ENCODE peak calls at places on chromosome 16, in five cellular contexts. H is lower leg skin, N is transverse colon, S is stomach, M is body of pancreas. D is an unnamed sample.

GRCh38 chr16:30527635-30528178 is 1.3 kb upstream of the ZNF768 start:
- DNase-seq in H (peak; percentile 90), N (peak; percentile 62), S (peak; percentile 36), M (no peak), D (no peak)

GRCh38 chr16:77789085-77789611 is 784 bp downstream of the VAT1L start:
- DNase-seq in H (no peak), N (no peak), S (no peak), M (no peak), D (no peak)

GRCh38 chr16:19223235-19223847 is 55.3 kb downstream of the SYT17 start:
- DNase-seq in H (no peak), N (peak; percentile 78), S (peak; percentile 81), M (peak; percentile 49), D (no peak)

GRCh38 chr16:69481901-69482341 is 57.5 kb downstream of the CYB5B start:
- DNase-seq in H (peak; percentile 96), N (peak; percentile 31), S (peak; percentile 91), M (peak; percentile 45), D (no peak)

GRCh38 chr16:30368122-30368791 is 2.0 kb downstream of the TBC1D10B start:
- DNase-seq in H (no peak), N (no peak), S (no peak), M (no peak), D (peak; percentile 76)

GRCh38 chr16:75764154-75764768 is 38.0 kb upstream of the CPHXL start:
- DNase-seq in H (no peak), N (peak; percentile 61), S (peak; percentile 58), M (peak; percentile 73), D (peak; percentile 23)

GRCh38 chr16:85296859-85297698 is 184.8 kb upstream of the CIBAR2 start:
- DNase-seq in H (no peak), N (peak; percentile 58), S (peak; percentile 63), M (peak; percentile 68), D (peak; percentile 82)

GRCh38 chr16:51180719-51181494 is 29.8 kb upstream of the SALL1 start:
- DNase-seq in H (no peak), N (no peak), S (no peak), M (no peak), D (no peak)

GRCh38 chr16:58661199-58661830 is 23.3 kb downstream of the SLC38A7 start:
- DNase-seq in H (no peak), N (peak; percentile 38), S (peak; percentile 41), M (peak; percentile 52), D (peak; percentile 88)

GRCh38 chr16:22214893-22215292 is 8.8 kb downstream of the EEF2K start:
- DNase-seq in H (no peak), N (no peak), S (no peak), M (no peak), D (no peak)

GRCh38 chr16:85310868-85311585 is 198.8 kb upstream of the CIBAR2 start:
- DNase-seq in H (no peak), N (no peak), S (no peak), M (no peak), D (no peak)

GRCh38 chr16:56551796-56552738 is 12.8 kb upstream of the MT4 start:
- DNase-seq in H (peak; percentile 70), N (peak; percentile 22), S (peak; percentile 59), M (no peak), D (no peak)

GRCh38 chr16:85200471-85201278 is 88.4 kb upstream of the CIBAR2 start:
- DNase-seq in H (no peak), N (no peak), S (no peak), M (no peak), D (no peak)

GRCh38 chr16:20768121-20768520 is 4.3 kb downstream of the ACSM3 start:
- DNase-seq in H (no peak), N (no peak), S (no peak), M (no peak), D (no peak)

GRCh38 chr16:30521873-30522641 is 4.3 kb downstream of the ZNF768 start:
- DNase-seq in H (no peak), N (peak; percentile 40), S (no peak), M (no peak), D (no peak)

GRCh38 chr16:65725156-65725845 is 603.4 kb upstream of the CDH11 start:
- DNase-seq in H (peak; percentile 50), N (no peak), S (no peak), M (no peak), D (no peak)

GRCh38 chr16:56107944-56108583 is 83.2 kb upstream of the GNAO1 start:
- DNase-seq in H (no peak), N (no peak), S (no peak), M (no peak), D (no peak)

GRCh38 chr16:50671644-50672260 is 9.4 kb downstream of the SNX20 start:
- DNase-seq in H (no peak), N (no peak), S (no peak), M (no peak), D (peak; percentile 53)

GRCh38 chr16:84423416-84423837 is 55.1 kb downstream of the ATP2C2 start:
- DNase-seq in H (no peak), N (no peak), S (no peak), M (no peak), D (peak; percentile 50)

GRCh38 chr16:85418978-85419491 is 194.1 kb upstream of the GSE1 start:
- DNase-seq in H (peak; percentile 77), N (peak; percentile 7), S (no peak), M (peak; percentile 14), D (no peak)

GRCh38 chr16:23949630-23950290 is 114.0 kb downstream of the PRKCB start:
- DNase-seq in H (peak; percentile 85), N (peak; percentile 67), S (peak; percentile 50), M (no peak), D (no peak)

GRCh38 chr16:76059186-76059585 is 218.0 kb upstream of the CNTNAP4 start:
- DNase-seq in H (no peak), N (no peak), S (no peak), M (no peak), D (no peak)

GRCh38 chr16:82980810-82981209 is 354.0 kb downstream of the CDH13 start:
- DNase-seq in H (no peak), N (no peak), S (no peak), M (no peak), D (no peak)

GRCh38 chr16:50474138-50474537 is 74.1 kb upstream of the NKD1 start:
- DNase-seq in H (peak; percentile 25), N (no peak), S (no peak), M (no peak), D (no peak)

GRCh38 chr16:86216591-86216990 is 293.7 kb upstream of the FOXF1 start:
- DNase-seq in H (peak; percentile 76), N (no peak), S (no peak), M (no peak), D (no peak)

GRCh38 chr16:17839272-17839671 is 368.5 kb upstream of the XYLT1 start:
- DNase-seq in H (no peak), N (no peak), S (no peak), M (no peak), D (no peak)

GRCh38 chr16:11744075-11744470 is 1.4 kb upstream of the TXNDC11 start:
- DNase-seq in H (no peak), N (no peak), S (no peak), M (no peak), D (no peak)

GRCh38 chr16:11740567-11740966 is 2.1 kb downstream of the TXNDC11 start:
- DNase-seq in H (no peak), N (no peak), S (no peak), M (no peak), D (no peak)

GRCh38 chr16:11742536-11743307 is at the start of gene TXNDC11:
- DNase-seq in H (peak; percentile 100), N (peak; percentile 100), S (peak; percentile 100), M (peak; percentile 100), D (peak; percentile 87)

GRCh38 chr16:11742041-11742535 is 569 bp downstream of the TXNDC11 start:
- DNase-seq in H (peak; percentile 93), N (peak; percentile 67), S (peak; percentile 58), M (peak; percentile 61), D (peak; percentile 31)

DNA sequence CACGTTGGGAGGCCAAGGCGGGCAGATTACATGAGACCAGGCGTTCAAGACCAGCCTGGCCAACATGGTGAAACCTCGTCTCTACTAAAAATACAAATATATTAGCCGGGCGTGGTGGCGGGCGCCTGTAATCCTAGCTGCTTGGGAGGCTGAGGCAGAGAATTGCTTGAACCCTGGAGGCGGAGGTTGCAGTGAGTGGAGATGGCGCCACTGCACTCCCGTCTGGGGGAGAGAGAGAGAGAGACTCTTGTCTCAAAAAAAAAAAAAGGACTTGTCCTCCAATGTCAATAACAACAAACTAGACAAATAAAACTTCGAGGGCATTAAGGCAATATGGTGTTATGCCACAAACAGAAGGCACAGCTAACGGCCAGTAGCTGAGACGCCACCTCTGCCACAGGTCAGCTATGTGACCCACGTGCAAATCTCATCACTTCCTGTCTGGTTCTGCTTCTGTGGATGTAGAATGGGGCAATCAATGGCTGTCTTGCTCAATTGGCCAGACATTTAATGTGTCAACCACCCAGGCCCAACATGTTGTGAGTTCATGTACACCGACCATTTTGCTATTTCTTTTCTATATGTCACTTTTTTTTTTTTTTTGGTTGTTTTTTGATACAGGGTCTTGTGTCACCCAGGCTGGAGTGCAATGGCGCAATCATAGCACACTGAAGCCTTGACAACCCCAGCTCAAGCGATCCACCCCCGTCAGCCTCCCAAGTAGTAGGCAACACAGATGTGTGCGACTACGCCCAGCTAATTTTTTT is 834 bp upstream of the TXNDC11 start:
- DNase-seq in H (no peak), N (peak; percentile 39), S (peak; percentile 41), M (peak; percentile 39), D (no peak)
- TF ChIP-seq POLR2A in H (no peak), N (no peak), S (no peak), M (no peak), D (no peak)

GRCh38 chr16:87939562-87940423 is 3.5 kb upstream of the CA5A start:
- DNase-seq in H (no peak), N (no peak), S (no peak), M (no peak), D (no peak)

GRCh38 chr16:87931504-87931903 is 4.8 kb downstream of the CA5A start:
- DNase-seq in H (no peak), N (no peak), S (no peak), M (no peak), D (no peak)

GRCh38 chr16:87938412-87938949 is 2.2 kb upstream of the CA5A start:
- DNase-seq in H (no peak), N (no peak), S (no peak), M (no peak), D (no peak)

GRCh38 chr16:87933140-87933495 is 3.2 kb downstream of the CA5A start:
- DNase-seq in H (no peak), N (no peak), S (no peak), M (no peak), D (no peak)

GRCh38 chr16:87936375-87937230 is at the start of gene CA5A:
- DNase-seq in H (no peak), N (no peak), S (no peak), M (no peak), D (no peak)
- TF ChIP-seq POLR2A in H (no peak), N (no peak), S (no peak), M (no peak), D (no peak)

GRCh38 chr16:15950167-15950854 is 895 bp downstream of the ABCC1 start:
- DNase-seq in H (no peak), N (peak; percentile 36), S (peak; percentile 28), M (peak; percentile 18), D (peak; percentile 51)
- TF ChIP-seq POLR2A in H (no peak), N (no peak), S (no peak), M (no peak), D (no peak)

DNA sequence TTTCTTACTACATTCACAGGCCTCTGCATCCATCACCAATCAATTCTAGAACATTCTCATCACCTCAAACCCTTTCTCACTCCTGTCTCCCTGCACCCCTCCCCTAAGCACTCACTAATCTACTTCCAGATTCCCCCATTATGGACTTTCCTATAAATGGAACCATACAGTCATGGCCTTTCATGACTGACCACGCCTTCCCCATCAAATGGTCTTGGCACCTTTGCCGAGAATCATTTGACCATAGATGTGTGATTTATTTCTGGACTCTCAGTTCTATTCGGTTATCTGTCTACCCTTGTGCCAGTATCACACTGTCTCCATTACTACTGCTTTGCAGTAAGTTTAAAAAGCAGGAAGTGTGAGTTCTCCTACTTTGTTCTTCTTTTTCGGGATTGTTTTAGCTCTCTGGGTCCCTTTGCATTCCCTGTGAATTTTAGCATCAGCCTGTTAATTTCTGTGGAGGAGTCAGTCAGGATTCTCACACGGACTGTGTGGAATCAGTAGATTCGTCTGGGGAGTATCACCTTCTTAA is 27.5 kb downstream of the GTF3C1 start:
- DNase-seq in H (no peak), N (no peak), S (no peak), M (no peak), D (no peak)
- TF ChIP-seq POLR2A in H (no peak), N (no peak), S (no peak), M (no peak), D (no peak)

D was measured in H54.